ENCODE peak calls at places on chromosome 18, in five cellular contexts. Q, M, T, U and R are unnamed samples. For H3K4me1 and H3K9me3, the result is how much of the 10 kb centered on the place peaks cover.

GRCh38 chr18:24935008-24935407 is 417.0 kb downstream of the ZNF521 start:
- DNase-seq in Q (no peak), M (no peak), T (no peak), U (no peak), R (no peak)

GRCh38 chr18:7877609-7878008 is 310.5 kb downstream of the PTPRM start:
- DNase-seq in Q (no peak), M (no peak), T (no peak), U (peak), R (no peak)

GRCh38 chr18:58671941-58672565 is 788 bp downstream of the MALT1 start:
- DNase-seq in Q (no peak), M (peak), T (no peak), U (no peak), R (no peak)

GRCh38 chr18:31225668-31226067 is 63.0 kb upstream of the DSC1 start:
- DNase-seq in Q (no peak), M (peak), T (no peak), U (no peak), R (peak)

GRCh38 chr18:37846996-37847395 is 281.4 kb upstream of the CELF4 start:
- DNase-seq in Q (no peak), M (no peak), T (no peak), U (no peak), R (no peak)

GRCh38 chr18:54946149-54946581 is 13.1 kb downstream of the CCDC68 start:
- DNase-seq in Q (no peak), M (peak), T (peak), U (peak), R (peak)

GRCh38 chr18:69143084-69143483 is 257.6 kb upstream of the DOK6 start:
- DNase-seq in Q (no peak), M (no peak), T (no peak), U (no peak), R (no peak)

GRCh38 chr18:75229437-75229836 is 18.8 kb downstream of the TSHZ1 start:
- DNase-seq in Q (no peak), M (no peak), T (no peak), U (no peak), R (no peak)

GRCh38 chr18:2312440-2312839 is 258.9 kb downstream of the METTL4 start:
- DNase-seq in Q (no peak), M (no peak), T (no peak), U (no peak), R (no peak)

GRCh38 chr18:596288-596881 is 403 bp upstream of the CLUL1 start:
- DNase-seq in Q (peak), M (no peak), T (peak), U (peak), R (peak)

GRCh38 chr18:47968006-47968676 is 37.7 kb upstream of the SMAD2 start:
- DNase-seq in Q (no peak), M (no peak), T (no peak), U (no peak), R (peak)

GRCh38 chr18:53764086-53764485 is 460.4 kb downstream of the MBD2 start:
- DNase-seq in Q (no peak), M (no peak), T (no peak), U (no peak), R (no peak)

GRCh38 chr18:2917255-2918047 is 70.6 kb downstream of the EMILIN2 start:
- DNase-seq in Q (peak), M (no peak), T (no peak), U (no peak), R (no peak)

GRCh38 chr18:45775241-45775676 is 50.2 kb upstream of the SIGLEC15 start:
- DNase-seq in Q (peak), M (peak), T (peak), U (peak), R (no peak)

GRCh38 chr18:78579449-78579848 is 400.2 kb upstream of the SALL3 start:
- DNase-seq in Q (no peak), M (no peak), T (no peak), U (no peak), R (no peak)

GRCh38 chr18:6682437-6683111 is 46.9 kb upstream of the ARHGAP28 start:
- DNase-seq in Q (no peak), M (no peak), T (no peak), U (no peak), R (peak)

GRCh38 chr18:10190564-10190963 is 263.9 kb upstream of the APCDD1 start:
- DNase-seq in Q (no peak), M (no peak), T (no peak), U (no peak), R (no peak)

GRCh38 chr18:48862678-48863270 is 88.0 kb downstream of the SMAD7 start:
- DNase-seq in Q (no peak), M (no peak), T (peak), U (no peak), R (no peak)

GRCh38 chr18:74115046-74115445 is 32.6 kb downstream of the FBXO15 start:
- DNase-seq in Q (no peak), M (no peak), T (no peak), U (no peak), R (no peak)

GRCh38 chr18:34771958-34772357 is 61.9 kb downstream of the DTNA start:
- DNase-seq in Q (no peak), M (no peak), T (no peak), U (no peak), R (no peak)

GRCh38 chr18:62312851-62313250 is 12.3 kb upstream of the TNFRSF11A start:
- DNase-seq in Q (no peak), M (no peak), T (no peak), U (no peak), R (no peak)
- H3K4me1 ChIP-seq in Q (under half), M (under half), T (under half), U (under half), R (under half)

GRCh38 chr18:43622024-43622423 is 344.7 kb upstream of the SYT4 start:
- DNase-seq in Q (no peak), M (no peak), T (no peak), U (no peak), R (no peak)
- H3K9me3 ChIP-seq in Q (under half), M (under half), T (under half), U (under half), R (under half)

GRCh38 chr18:33184918-33185317 is 255.6 kb downstream of the CCDC178 start:
- DNase-seq in Q (no peak), M (no peak), T (no peak), U (no peak), R (no peak)
- TF ChIP-seq CTCF in Q (no peak), M (no peak), T (no peak), U (no peak), R (no peak)

GRCh38 chr18:13362051-13362450 is 143.5 kb downstream of the LDLRAD4 start:
- DNase-seq in Q (no peak), M (no peak), T (no peak), U (no peak), R (no peak)
- H3K4me1 ChIP-seq in Q (under half), M (under half), T (under half), U (under half), R (under half)